ENCODE peak calls at places on chromosomes 13 and 19, in ten cellular contexts. V is Peyer's patch, K is heart left ventricle, I is body of pancreas, E is prostate gland, Q is A549, B is uterus, R is tibial nerve, X is ovary, M is spleen. C is an unnamed sample.

GRCh38 chr13:40578055-40578454 is 88.4 kb downstream of the FOXO1 start:
- DNase-seq in B (no peak), R (no peak), K (no peak), I (no peak), V (no peak), M (no peak), E (no peak), X (no peak), Q (no peak), C (no peak)

GRCh38 chr13:101514695-101515275 is 62.3 kb downstream of the ITGBL1 start:
- DNase-seq in R (peak), V (no peak), X (no peak), M (no peak), Q (peak), K (no peak), I (peak), E (no peak), B (no peak), C (no peak)

GRCh38 chr13:73696713-73697112 is 437.5 kb downstream of the KLF12 start:
- DNase-seq in R (no peak), K (no peak), X (no peak), I (no peak), B (no peak), Q (no peak), M (no peak), V (no peak), E (no peak), C (no peak)

GRCh38 chr19:14561832-14562351 is 10.0 kb downstream of the NDUFB7 start:
- DNase-seq in R (no peak), K (no peak), V (no peak), X (peak), I (peak), E (peak), B (no peak), M (no peak), Q (no peak), C (no peak)

GRCh38 chr19:20858218-20858617 is 64.8 kb upstream of the ZNF85 start:
- DNase-seq in E (no peak), X (no peak), R (no peak), V (no peak), K (no peak), M (no peak), I (no peak), Q (no peak), B (no peak), C (no peak)

GRCh38 chr19:6587093-6587820 is 3.7 kb downstream of the CD70 start:
- DNase-seq in X (no peak), V (peak), M (no peak), E (no peak), R (no peak), K (no peak), B (no peak), Q (no peak), I (no peak), C (peak)

GRCh38 chr13:113598481-113598880 is 13.9 kb downstream of the TFDP1 start:
- DNase-seq in V (no peak), E (no peak), R (no peak), B (no peak), I (no peak), Q (no peak), K (peak), M (peak), X (peak), C (peak)

GRCh38 chr13:105047676-105048295 is 1487.7 kb downstream of the EFNB2 start:
- DNase-seq in I (no peak), X (no peak), B (no peak), R (no peak), Q (no peak), M (no peak), E (no peak), K (no peak), V (no peak), C (no peak)

GRCh38 chr19:44141191-44142013 is at the start of gene ZNF234:
- DNase-seq in V (peak), Q (peak), I (peak), E (peak), B (peak), K (peak), X (peak), M (peak), R (peak), C (peak)

GRCh38 chr13:49669735-49670309 is 21.5 kb downstream of the EBPL start:
- DNase-seq in Q (peak), R (peak), I (peak), B (no peak), K (no peak), M (no peak), X (peak), V (peak), E (peak), C (no peak)

DNA sequence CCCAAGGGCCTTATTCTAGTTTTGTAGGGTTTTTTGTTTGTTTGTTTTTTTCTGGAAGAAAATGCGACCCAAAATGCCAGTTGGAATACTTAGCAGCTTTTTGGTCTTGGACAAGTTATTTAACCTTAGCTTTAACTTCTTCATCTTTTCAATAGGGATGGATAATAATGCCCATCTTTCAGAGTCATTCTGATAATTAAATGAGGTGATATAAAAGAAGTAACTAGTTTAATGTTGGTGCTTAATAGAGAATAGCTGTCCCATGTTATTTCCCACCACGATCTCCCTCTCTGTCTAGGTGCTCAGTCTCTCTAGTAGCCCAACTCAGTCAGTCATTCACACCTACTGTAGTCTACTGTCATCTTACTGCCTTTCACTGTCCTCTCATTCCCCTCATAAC is 8.0 kb downstream of the LSM14A start:
- DNase-seq in K (no peak), X (no peak), V (no peak), I (no peak), Q (no peak), B (no peak), E (no peak), R (no peak), M (no peak), C (no peak)
- TF ChIP-seq CTCF in K (no peak), X (no peak), V (no peak), I (no peak), Q (no peak), B (no peak), E (no peak), R (no peak), M (no peak), C (no peak)

GRCh38 chr19:47241919-47242644 is 11.1 kb upstream of the BBC3 start:
- DNase-seq in I (no peak), E (no peak), R (no peak), M (no peak), X (no peak), B (no peak), Q (no peak), K (no peak), V (no peak), C (no peak)

GRCh38 chr19:47239152-47239551 is 8.2 kb upstream of the BBC3 start:
- DNase-seq in B (no peak), M (no peak), V (no peak), R (no peak), Q (no peak), I (no peak), K (no peak), E (no peak), X (no peak), C (no peak)

GRCh38 chr19:47239610-47240296 is 8.8 kb upstream of the BBC3 start:
- DNase-seq in Q (no peak), E (no peak), X (peak), M (peak), K (peak), B (peak), I (peak), R (no peak), V (peak), C (no peak)

GRCh38 chr19:47240561-47240960 is 9.6 kb upstream of the BBC3 start:
- DNase-seq in Q (no peak), X (no peak), I (no peak), K (no peak), B (no peak), E (no peak), R (no peak), V (no peak), M (no peak), C (no peak)

GRCh38 chr19:47240996-47241918 is 10.3 kb upstream of the BBC3 start:
- DNase-seq in R (peak), E (peak), Q (peak), X (peak), B (peak), M (peak), I (peak), V (peak), K (peak), C (peak)
- TF ChIP-seq POLR2A in R (no peak), E (peak), Q (no peak), X (no peak), B (peak), M (no peak), I (peak), V (no peak), K (no peak), C (no peak)

DNA sequence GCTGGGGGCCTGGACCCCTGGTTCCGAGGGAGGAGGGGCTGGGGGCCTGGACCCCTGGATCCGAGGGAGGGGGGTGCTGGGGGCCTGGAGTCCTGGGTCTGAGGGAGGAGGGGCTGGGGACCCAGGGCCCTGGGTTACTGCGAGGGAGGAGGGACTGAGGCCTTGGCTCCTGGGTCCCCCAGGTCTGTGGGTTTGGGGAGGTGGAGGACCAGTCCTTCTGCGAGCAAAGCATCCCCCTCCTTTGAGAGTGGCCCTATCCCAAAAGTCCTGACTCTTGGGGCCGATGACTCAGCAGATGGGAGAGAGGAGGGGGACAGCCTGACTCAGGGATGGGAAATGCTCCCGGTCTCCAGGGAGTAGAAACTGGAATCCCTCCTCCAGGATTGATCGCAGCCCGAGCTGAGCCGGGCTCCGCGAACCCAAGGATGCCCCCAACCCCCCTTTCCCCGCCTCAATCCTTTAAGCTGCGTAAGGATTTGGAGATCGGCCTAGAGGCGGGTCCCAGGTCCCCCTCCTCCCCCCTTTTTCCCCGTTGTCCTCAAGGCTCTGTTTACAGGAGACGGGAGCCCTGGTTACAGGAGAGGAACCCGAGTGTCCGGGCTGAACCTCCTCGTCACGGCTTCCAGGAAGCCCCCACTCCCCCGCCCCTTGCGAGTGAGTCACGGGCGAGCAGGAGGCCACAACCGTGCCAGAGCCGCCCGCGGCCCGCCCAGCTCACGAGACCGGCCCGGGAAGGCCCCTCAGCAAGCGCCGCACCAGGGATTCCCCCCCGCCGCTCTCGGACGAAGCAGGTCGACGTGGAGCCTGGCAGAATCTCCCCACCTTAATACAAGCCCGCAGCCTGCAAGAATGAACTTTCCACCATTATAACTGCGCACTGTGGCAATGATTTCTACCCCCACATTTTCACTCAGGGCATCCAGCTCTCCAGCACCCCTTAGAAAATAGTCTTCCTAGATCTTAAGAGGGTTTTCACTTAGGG is 3.0 kb upstream of the ZFP36 start:
- DNase-seq in I (peak), M (peak), E (peak), K (peak), R (peak), B (peak), Q (peak), X (peak), V (peak), C (peak)
- H3K4me3 ChIP-seq in I (no peak), M (peak), E (peak), K (peak), R (peak), B (peak), Q (peak), X (peak), V (peak), C (peak)

DNA sequence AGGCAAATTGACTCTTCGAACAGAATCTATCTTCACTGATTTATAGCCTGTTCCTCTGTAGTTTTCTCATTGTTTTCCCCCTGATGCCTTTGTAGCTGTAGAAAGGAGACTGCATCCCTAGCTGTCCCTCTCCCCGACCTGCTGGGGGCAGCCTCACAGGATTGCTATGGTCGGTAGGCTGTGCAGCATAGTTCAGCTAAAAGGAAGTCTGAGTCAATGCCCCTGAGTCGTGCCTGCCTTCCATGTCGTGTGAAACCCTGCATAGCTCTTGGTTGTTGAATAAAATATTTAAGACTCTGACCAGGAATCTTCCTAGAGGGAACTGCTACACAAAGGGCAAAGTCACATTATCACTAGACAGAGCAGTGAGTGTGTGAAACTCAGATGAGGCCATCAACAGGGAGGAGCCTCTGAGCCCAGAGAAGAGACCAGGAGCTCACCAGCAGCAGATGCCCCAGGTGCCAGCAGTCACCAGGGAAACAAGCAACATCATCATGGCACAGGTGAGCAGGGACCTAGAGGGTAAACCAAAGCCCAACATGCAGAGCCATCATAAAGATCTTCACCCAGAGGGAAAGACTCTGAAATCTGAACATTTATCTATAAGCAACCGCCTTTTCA is 108.4 kb upstream of the NBEA start:
- DNase-seq in V (no peak), M (no peak), B (no peak), K (no peak), X (no peak), E (no peak), Q (no peak), I (no peak), R (no peak), C (no peak)
- TF ChIP-seq CTCF in V (no peak), M (no peak), B (no peak), K (no peak), X (no peak), E (no peak), Q (no peak), I (no peak), R (no peak), C (no peak)

GRCh38 chr19:1251233-1251502 is 2.8 kb downstream of the MIDN start:
- DNase-seq in R (no peak), M (no peak), E (peak), I (peak), X (peak), K (no peak), Q (no peak), V (no peak), B (peak), C (no peak)
- TF ChIP-seq POLR2A in R (no peak), M (no peak), E (no peak), I (no peak), X (no peak), K (peak), Q (no peak), V (no peak), B (no peak), C (no peak)

DNA sequence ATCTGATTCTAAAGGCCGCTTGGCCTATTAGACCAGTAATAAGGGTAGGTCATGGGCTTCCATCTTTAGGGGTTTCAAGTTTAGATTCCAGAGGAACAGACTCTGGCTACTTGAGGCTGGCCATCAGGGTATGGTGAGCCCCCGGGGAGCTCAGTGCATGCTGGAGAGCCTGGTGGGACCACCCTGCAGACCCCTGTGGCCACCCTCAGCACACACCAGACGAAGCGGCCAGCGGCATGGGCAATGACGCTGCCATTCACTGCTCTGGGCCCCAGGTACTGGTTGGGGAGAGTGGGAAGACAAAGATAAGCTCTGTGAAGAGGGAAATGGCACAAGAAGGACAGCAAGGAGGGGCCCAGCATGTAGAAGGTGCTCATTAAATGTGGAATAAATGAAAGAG is 98.8 kb upstream of the SLC15A1 start:
- DNase-seq in M (no peak), V (no peak), E (no peak), X (no peak), R (no peak), B (no peak), K (no peak), Q (no peak), I (no peak), C (no peak)
- H3K4me3 ChIP-seq in M (no peak), V (no peak), E (no peak), X (no peak), R (no peak), B (no peak), K (no peak), Q (no peak), I (no peak), C (no peak)

DNA sequence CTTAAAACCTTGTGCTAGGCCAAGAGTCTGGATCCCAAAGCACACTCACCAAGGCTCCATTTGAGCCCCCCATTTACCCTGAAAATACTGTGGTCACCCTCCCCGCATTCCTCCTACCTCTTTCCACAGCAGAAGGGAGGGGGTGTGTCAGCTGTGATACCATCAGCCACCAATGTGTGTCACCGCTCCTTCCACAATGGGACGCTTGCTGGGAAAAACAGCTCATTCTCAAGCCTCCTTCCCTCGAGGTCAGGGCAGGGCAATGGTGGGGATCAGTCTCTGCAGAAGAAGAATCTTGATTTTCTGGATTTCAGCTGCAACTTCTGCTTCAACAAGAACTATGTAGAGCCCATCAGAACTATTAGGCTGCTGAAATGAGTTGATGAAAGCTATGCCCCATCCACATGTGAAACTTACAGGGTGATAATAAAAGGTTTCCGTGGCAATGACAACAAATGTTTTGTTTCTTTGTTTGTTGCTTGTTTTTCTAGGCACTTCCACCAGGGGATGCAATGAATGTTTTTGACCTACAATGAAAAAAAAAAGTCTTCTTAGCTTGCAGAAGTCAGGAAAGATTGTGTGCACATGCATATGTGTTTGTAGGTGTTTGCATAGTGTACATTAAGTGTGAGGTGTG is 26.4 kb upstream of the ZNF507 start:
- DNase-seq in B (no peak), V (peak), K (no peak), Q (peak), M (no peak), I (no peak), X (no peak), R (no peak), E (no peak), C (no peak)
- TF ChIP-seq CTCF in B (no peak), V (peak), K (peak), Q (peak), M (no peak), I (peak), X (no peak), R (peak), E (no peak), C (no peak)

DNA sequence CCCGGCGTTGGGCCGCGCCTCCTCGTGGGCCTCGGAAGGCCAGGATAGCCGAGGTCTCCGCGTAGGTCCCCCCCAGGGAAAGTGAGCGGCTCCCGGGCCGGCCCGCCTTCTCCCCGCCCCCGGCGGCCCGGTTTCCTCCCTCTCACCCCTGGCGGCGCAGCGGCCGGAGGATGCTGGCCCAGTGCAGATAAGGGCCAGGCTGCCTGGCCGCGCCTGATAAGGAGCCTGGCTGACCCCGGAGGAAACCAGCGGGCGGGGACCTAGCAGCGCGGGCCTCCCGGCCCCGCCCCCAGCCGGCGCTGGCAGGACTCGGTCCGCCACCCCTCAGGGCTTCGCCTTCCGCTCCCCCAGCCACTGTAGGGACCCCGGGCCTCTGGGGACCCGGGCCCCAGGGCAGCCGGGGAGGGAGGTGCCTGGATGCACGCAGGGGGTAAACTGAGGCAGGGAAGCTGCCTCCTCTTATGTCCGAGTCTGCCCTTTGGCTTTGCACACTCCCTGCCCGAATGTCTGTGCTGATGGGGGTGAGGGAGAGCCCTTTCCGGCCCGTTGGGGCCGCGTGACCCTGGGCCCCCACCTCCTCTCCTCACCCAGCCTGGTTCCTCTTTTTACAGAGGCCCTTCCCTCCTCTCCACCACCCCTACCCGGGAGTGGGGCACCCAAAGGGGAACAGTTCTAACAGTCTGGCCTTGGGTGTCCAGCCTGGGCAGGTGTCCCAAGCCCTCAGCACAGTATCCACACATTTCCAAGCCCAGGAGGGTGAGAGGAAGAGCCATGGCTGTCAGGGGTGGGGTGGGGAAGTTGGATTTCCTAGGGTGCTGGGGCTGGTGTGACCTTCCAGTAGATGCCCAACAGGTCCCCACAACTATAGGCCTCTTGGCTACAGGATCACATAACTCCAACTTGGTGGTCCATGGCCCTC is at the start of gene LYL1:
- DNase-seq in E (no peak), M (peak), K (peak), Q (no peak), X (peak), V (peak), B (peak), I (peak), R (peak), C (no peak)
- TF ChIP-seq POLR2A in E (no peak), M (peak), K (peak), Q (no peak), X (no peak), V (peak), B (peak), I (peak), R (peak), C (no peak)

GRCh38 chr13:84961023-84961422 is 838.2 kb downstream of the SLITRK6 start:
- DNase-seq in B (no peak), X (no peak), M (peak), Q (no peak), E (no peak), R (no peak), K (no peak), I (no peak), V (no peak), C (no peak)

GRCh38 chr13:84962849-84963248 is 836.4 kb downstream of the SLITRK6 start:
- DNase-seq in B (no peak), R (no peak), I (no peak), V (no peak), Q (no peak), X (no peak), K (no peak), M (no peak), E (no peak), C (no peak)

GRCh38 chr13:84959818-84960217 is 839.4 kb downstream of the SLITRK6 start:
- DNase-seq in Q (no peak), X (no peak), K (no peak), R (no peak), I (no peak), V (no peak), E (no peak), M (no peak), B (no peak), C (no peak)

GRCh38 chr13:84962141-84962750 is 837.0 kb downstream of the SLITRK6 start:
- DNase-seq in M (peak), B (no peak), E (no peak), Q (no peak), R (no peak), X (no peak), I (no peak), V (no peak), K (peak), C (no peak)
- H3K4me3 ChIP-seq in M (no peak), B (no peak), E (no peak), Q (no peak), R (no peak), X (no peak), I (no peak), V (no peak), K (no peak), C (no peak)